ENCODE peak calls at places on chromosomes 16 and 17, in ten cellular contexts. Z, L, I, P, R, N, E, F, X and K are unnamed samples.

GRCh38 chr16:50940275-50940854 is 198.5 kb downstream of the CYLD start:
- DNase-seq in Z (no peak), L (no peak), I (no peak), P (no peak), R (no peak), N (no peak), E (no peak), F (no peak), X (no peak), K (no peak)

GRCh38 chr17:77460514-77461046 is 319.8 kb downstream of the SEC14L1 start:
- DNase-seq in Z (no peak), L (no peak), I (peak; percentile 56), P (no peak), R (peak; percentile 85), N (no peak), E (no peak), F (no peak), X (no peak), K (no peak)

GRCh38 chr16:81748476-81749198 is 30.5 kb upstream of the PLCG2 start:
- DNase-seq in Z (no peak), L (no peak), I (no peak), P (no peak), R (no peak), N (no peak), E (no peak), F (no peak), X (no peak), K (no peak)

GRCh38 chr16:4249546-4249945 is 7.7 kb upstream of the SRL start:
- DNase-seq in Z (no peak), L (no peak), I (no peak), P (no peak), R (no peak), N (no peak), E (no peak), F (no peak), X (no peak), K (no peak)

GRCh38 chr16:55324491-55325447 is 766 bp downstream of the IRX6 start:
- DNase-seq in Z (peak; percentile 10), L (peak; percentile 1), I (no peak), P (no peak), R (peak; percentile 84), N (no peak), E (no peak), F (peak; percentile 73), X (peak; percentile 74), K (no peak)

GRCh38 chr17:78329263-78330059 is 30.4 kb downstream of the SOCS3 start:
- DNase-seq in Z (peak; percentile 92), L (peak; percentile 86), I (peak; percentile 85), P (no peak), R (peak; percentile 94), N (no peak), E (peak; percentile 66), F (no peak), X (no peak), K (no peak)

GRCh38 chr16:77437859-77438258 is 3.0 kb upstream of the ADAMTS18 start:
- DNase-seq in Z (peak; percentile 26), L (no peak), I (peak; percentile 27), P (no peak), R (no peak), N (no peak), E (peak; percentile 56), F (no peak), X (no peak), K (no peak)

GRCh38 chr17:57578608-57578990 is 166.5 kb downstream of the CCDC182 start:
- DNase-seq in Z (peak; percentile 49), L (peak; percentile 62), I (no peak), P (no peak), R (no peak), N (no peak), E (no peak), F (no peak), X (no peak), K (no peak)

GRCh38 chr17:83151442-83152220 is 72.2 kb downstream of the METRNL start:
- DNase-seq in Z (peak; percentile 27), L (peak; percentile 27), I (peak; percentile 11), P (no peak), R (peak; percentile 81), N (no peak), E (peak; percentile 27), F (no peak), X (no peak), K (no peak)

GRCh38 chr17:83153681-83154310 is 74.4 kb downstream of the METRNL start:
- DNase-seq in Z (no peak), L (no peak), I (no peak), P (no peak), R (peak; percentile 80), N (no peak), E (no peak), F (no peak), X (no peak), K (no peak)

GRCh38 chr17:83154311-83155127 is 75.1 kb downstream of the METRNL start:
- DNase-seq in Z (no peak), L (no peak), I (no peak), P (no peak), R (no peak), N (no peak), E (no peak), F (no peak), X (peak; percentile 54), K (no peak)

GRCh38 chr17:83152221-83152744 is 72.9 kb downstream of the METRNL start:
- DNase-seq in Z (no peak), L (no peak), I (no peak), P (no peak), R (no peak), N (no peak), E (no peak), F (no peak), X (no peak), K (no peak)

DNA sequence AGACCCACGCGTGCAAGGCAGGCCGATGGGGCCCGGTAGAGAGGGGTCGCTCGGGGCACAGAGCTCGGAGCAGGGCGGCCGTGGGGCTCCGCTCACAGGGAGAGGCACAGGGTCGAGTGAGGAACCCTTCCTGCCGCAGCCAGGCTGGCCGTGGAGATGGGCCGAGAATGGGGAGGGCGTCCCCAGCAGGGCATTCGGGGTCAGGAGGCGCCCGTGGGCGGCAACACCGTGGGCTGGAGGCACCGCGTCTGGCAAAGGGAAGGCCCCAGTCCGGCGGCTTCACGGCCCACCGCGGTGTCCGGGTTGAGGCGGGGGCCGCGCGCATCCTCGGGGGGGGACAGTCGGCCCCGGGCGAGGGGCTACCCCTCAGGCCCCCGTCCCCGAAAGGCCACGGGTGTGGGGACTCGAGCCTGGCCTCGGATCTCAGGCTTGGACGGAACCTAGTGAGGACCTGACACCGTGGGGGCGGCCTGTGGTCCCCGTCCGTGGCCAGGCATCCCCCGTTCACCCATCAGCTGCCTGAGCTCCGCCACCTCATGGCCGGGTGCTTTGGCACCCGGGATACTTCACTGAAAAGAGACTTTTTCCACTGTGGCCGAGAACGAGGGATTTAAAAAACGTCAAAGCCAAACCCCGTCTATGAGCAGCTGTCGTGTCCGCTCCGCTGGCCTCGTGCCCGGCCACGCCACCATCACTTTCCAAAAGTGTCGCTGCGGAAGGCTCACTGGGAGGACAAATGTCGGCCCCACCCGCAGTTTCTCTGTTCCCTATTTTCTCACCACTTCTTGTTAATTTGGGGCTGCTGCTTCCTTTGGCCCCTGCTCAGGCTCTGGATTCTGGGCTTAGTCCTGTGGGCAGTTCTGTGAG is 73.6 kb downstream of the METRNL start:
- DNase-seq in Z (no peak), L (no peak), I (no peak), P (no peak), R (no peak), N (no peak), E (no peak), F (peak; percentile 58), X (no peak), K (no peak)
- H3K27ac ChIP-seq in Z (no peak overlapping the region), L (no peak overlapping the region), I (no peak overlapping the region), P (no peak overlapping the region), R (no peak overlapping the region), N (no peak overlapping the region), E (no peak overlapping the region), F (peak overlapping the region; percentile 68), X (peak overlapping the region; percentile 30), K (no peak overlapping the region)

GRCh38 chr16:28823719-28824547 is 1.1 kb downstream of the ATXN2L start:
- DNase-seq in Z (peak; percentile 98), L (peak; percentile 99), I (peak; percentile 99), P (peak; percentile 93), R (peak; percentile 100), N (peak; percentile 96), E (peak; percentile 97), F (peak; percentile 99), X (peak; percentile 99), K (peak; percentile 97)
- H3K27ac ChIP-seq in Z (peak overlapping the region; percentile 89), L (peak overlapping the region; percentile 89), I (peak overlapping the region; percentile 97), P (peak overlapping the region; percentile 99), R (peak overlapping the region; percentile 93), N (peak overlapping the region; percentile 98), E (peak overlapping the region; percentile 91), F (peak overlapping the region; percentile 100), X (peak overlapping the region; percentile 99), K (peak overlapping the region; percentile 98)

GRCh38 chr17:55453836-55454557 is 32.4 kb upstream of the MMD start:
- DNase-seq in Z (no peak), L (no peak), I (no peak), P (no peak), R (no peak), N (no peak), E (no peak), F (no peak), X (no peak), K (no peak)
- H3K27ac ChIP-seq in Z (no peak overlapping the region), L (no peak overlapping the region), I (no peak overlapping the region), P (no peak overlapping the region), R (no peak overlapping the region), N (no peak overlapping the region), E (no peak overlapping the region), F (no peak overlapping the region), X (no peak overlapping the region), K (no peak overlapping the region)

GRCh38 chr17:44558349-44559287 is 1.3 kb downstream of the FZD2 start:
- DNase-seq in Z (no peak), L (peak; percentile 61), I (peak; percentile 52), P (no peak), R (peak; percentile 42), N (no peak), E (no peak), F (no peak), X (no peak), K (no peak)

GRCh38 chr17:44559288-44560249 is 2.3 kb downstream of the FZD2 start:
- DNase-seq in Z (peak; percentile 33), L (peak; percentile 51), I (no peak), P (no peak), R (peak; percentile 90), N (no peak), E (no peak), F (no peak), X (no peak), K (no peak)

GRCh38 chr17:44556114-44556853 is 1.0 kb upstream of the FZD2 start:
- DNase-seq in Z (peak; percentile 58), L (peak; percentile 72), I (peak; percentile 74), P (no peak), R (peak; percentile 86), N (no peak), E (no peak), F (peak; percentile 42), X (no peak), K (no peak)

GRCh38 chr17:44556854-44557606 is at the start of gene FZD2:
- DNase-seq in Z (peak; percentile 97), L (peak; percentile 98), I (peak; percentile 99), P (no peak), R (peak; percentile 100), N (peak; percentile 97), E (peak; percentile 97), F (peak; percentile 91), X (peak; percentile 83), K (peak; percentile 98)

DNA sequence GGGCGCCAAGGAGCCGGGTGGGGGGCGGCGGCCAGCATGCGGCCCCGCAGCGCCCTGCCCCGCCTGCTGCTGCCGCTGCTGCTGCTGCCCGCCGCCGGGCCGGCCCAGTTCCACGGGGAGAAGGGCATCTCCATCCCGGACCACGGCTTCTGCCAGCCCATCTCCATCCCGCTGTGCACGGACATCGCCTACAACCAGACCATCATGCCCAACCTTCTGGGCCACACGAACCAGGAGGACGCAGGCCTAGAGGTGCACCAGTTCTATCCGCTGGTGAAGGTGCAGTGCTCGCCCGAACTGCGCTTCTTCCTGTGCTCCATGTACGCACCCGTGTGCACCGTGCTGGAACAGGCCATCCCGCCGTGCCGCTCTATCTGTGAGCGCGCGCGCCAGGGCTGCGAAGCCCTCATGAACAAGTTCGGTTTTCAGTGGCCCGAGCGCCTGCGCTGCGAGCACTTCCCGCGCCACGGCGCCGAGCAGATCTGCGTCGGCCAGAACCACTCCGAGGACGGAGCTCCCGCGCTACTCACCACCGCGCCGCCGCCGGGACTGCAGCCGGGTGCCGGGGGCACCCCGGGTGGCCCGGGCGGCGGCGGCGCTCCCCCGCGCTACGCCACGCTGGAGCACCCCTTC is 485 bp downstream of the FZD2 start:
- DNase-seq in Z (peak; percentile 85), L (peak; percentile 78), I (peak; percentile 85), P (no peak), R (peak; percentile 92), N (no peak), E (peak; percentile 55), F (no peak), X (peak; percentile 72), K (no peak)
- H3K27ac ChIP-seq in Z (peak overlapping the region; percentile 9), L (no peak overlapping the region), I (peak overlapping the region; percentile 84), P (no peak overlapping the region), R (no peak overlapping the region), N (peak overlapping the region; percentile 87), E (no peak overlapping the region), F (peak overlapping the region; percentile 39), X (peak overlapping the region; percentile 81), K (peak overlapping the region; percentile 61)